ENCODE peak calls at places on chromosomes 16 and 17, in four cellular contexts. D is mucosa of gallbladder, Z is NCI-H1694 treated with DMSO at 0.1 percent for 48 hours, C is SJCRH30. Q is an unnamed sample.

GRCh38 chr17:72725432-72726068 is 366.9 kb downstream of the SLC39A11 start:
- DNase-seq in D (peak; percentile 59), Z (peak; percentile 76), C (peak; percentile 54), Q (peak; percentile 71)

GRCh38 chr16:67822511-67822910 is 15.8 kb downstream of the TSNAXIP1 start:
- DNase-seq in D (no peak), Z (no peak), C (no peak), Q (no peak)

GRCh38 chr16:29310852-29311314 is 95.6 kb downstream of the NPIPB11 start:
- DNase-seq in D (peak; percentile 58), Z (no peak), C (no peak), Q (no peak)

GRCh38 chr16:68065716-68066305 is 19.4 kb upstream of the NFATC3 start:
- DNase-seq in D (no peak), Z (no peak), C (no peak), Q (no peak)

GRCh38 chr16:9845661-9846361 is 336.4 kb downstream of the GRIN2A start:
- DNase-seq in D (no peak), Z (no peak), C (no peak), Q (no peak)

GRCh38 chr16:68227850-68228553 is 7.9 kb downstream of the ESRP2 start:
- DNase-seq in D (no peak), Z (no peak), C (peak; percentile 76), Q (no peak)

GRCh38 chr17:47220531-47220999 is 11.4 kb downstream of the MYL4 start:
- DNase-seq in D (no peak), Z (no peak), C (no peak), Q (no peak)

GRCh38 chr17:59607817-59608403 is 11.8 kb upstream of the CLTC start:
- DNase-seq in D (no peak), Z (peak; percentile 15), C (no peak), Q (peak; percentile 64)

GRCh38 chr17:30005709-30006320 is 64.4 kb downstream of the EFCAB5 start:
- DNase-seq in D (no peak), Z (no peak), C (no peak), Q (no peak)

GRCh38 chr17:76329664-76330063 is 21.6 kb upstream of the QRICH2 start:
- DNase-seq in D (no peak), Z (no peak), C (no peak), Q (no peak)

GRCh38 chr17:30226878-30227277 is 8.6 kb downstream of the SLC6A4 start:
- DNase-seq in D (no peak), Z (no peak), C (peak; percentile 56), Q (no peak)

GRCh38 chr17:4951486-4951885 is 567 bp downstream of the ENO3 start:
- DNase-seq in D (no peak), Z (no peak), C (no peak), Q (no peak)

GRCh38 chr16:72189865-72190371 is 18.0 kb upstream of the PMFBP1 start:
- DNase-seq in D (no peak), Z (no peak), C (no peak), Q (peak; percentile 54)

GRCh38 chr16:88527186-88527936 is 42.8 kb upstream of the ZC3H18 start:
- DNase-seq in D (peak; percentile 66), Z (no peak), C (peak; percentile 59), Q (peak; percentile 65)

GRCh38 chr17:82215095-82215971 is 2.7 kb upstream of the CCDC57 start:
- DNase-seq in D (no peak), Z (no peak), C (peak; percentile 18), Q (peak; percentile 58)

GRCh38 chr17:45040459-45040858 is 11.0 kb downstream of the DCAKD start:
- DNase-seq in D (no peak), Z (no peak), C (no peak), Q (no peak)

GRCh38 chr17:49197346-49197998 is 12.9 kb downstream of the GNGT2 start:
- DNase-seq in D (no peak), Z (no peak), C (no peak), Q (no peak)

GRCh38 chr16:52069866-52070265 is 477.1 kb downstream of the TOX3 start:
- DNase-seq in D (no peak), Z (peak; percentile 56), C (no peak), Q (no peak)

GRCh38 chr16:79301036-79301435 is 299.5 kb downstream of the MAF start:
- DNase-seq in D (no peak), Z (no peak), C (no peak), Q (no peak)

GRCh38 chr17:74870512-74870911 is 2.3 kb downstream of the FDXR start:
- DNase-seq in D (no peak), Z (no peak), C (peak; percentile 50), Q (no peak)

GRCh38 chr17:57117798-57118197 is 32.8 kb downstream of the AKAP1 start:
- DNase-seq in D (no peak), Z (no peak), C (no peak), Q (no peak)

GRCh38 chr16:68013440-68013839 is 2.3 kb downstream of the DPEP2NB start:
- DNase-seq in D (no peak), Z (no peak), C (no peak), Q (no peak)

GRCh38 chr16:53999841-54000240 is 286.7 kb downstream of the IRX3 start:
- DNase-seq in D (no peak), Z (no peak), C (no peak), Q (no peak)

GRCh38 chr17:64315032-64315490 is 52.0 kb upstream of the TEX2 start:
- DNase-seq in D (peak; percentile 72), Z (no peak), C (no peak), Q (no peak)

GRCh38 chr17:55089955-55090573 is 121.5 kb downstream of the STXBP4 start:
- DNase-seq in D (no peak), Z (no peak), C (no peak), Q (peak; percentile 28)

GRCh38 chr17:75238684-75239191 is 22.7 kb downstream of the GGA3 start:
- DNase-seq in D (peak; percentile 40), Z (peak; percentile 18), C (peak; percentile 72), Q (peak; percentile 85)

GRCh38 chr16:59204589-59204988 is 470.5 kb upstream of the GOT2 start:
- DNase-seq in D (no peak), Z (no peak), C (no peak), Q (no peak)

GRCh38 chr16:23502466-23502865 is 7.8 kb downstream of the GGA2 start:
- DNase-seq in D (no peak), Z (peak; percentile 8), C (no peak), Q (no peak)

GRCh38 chr17:72699566-72699965 is 392.9 kb downstream of the SLC39A11 start:
- DNase-seq in D (no peak), Z (no peak), C (no peak), Q (no peak)